ENCODE peak calls at places on chromosomes 7 and 10, in seven cellular contexts. P is PC-3, S is cardiac fibroblast, D is glutamatergic neuron, C is foreskin fibroblast, V is astrocyte, X is H9. T is an unnamed sample.

GRCh38 chr10:119305860-119306513 is 98.6 kb downstream of the GRK5 start:
- DNase-seq in D (no peak), V (peak), C (peak), X (no peak), P (peak), S (peak), T (peak)

GRCh38 chr7:49228447-49228846 is 304.1 kb downstream of the CDC14C start:
- DNase-seq in D (no peak), S (no peak), X (peak), C (no peak), V (no peak), P (no peak), T (no peak)

GRCh38 chr10:13717936-13718772 is 131.4 kb downstream of the PRPF18 start:
- DNase-seq in D (peak), X (peak), C (peak), P (peak), S (peak), V (peak), T (peak)

GRCh38 chr7:23530355-23530754 is 1.4 kb downstream of the TRA2A start:
- DNase-seq in C (peak), X (no peak), S (peak), V (peak), P (peak), D (no peak), T (no peak)

GRCh38 chr10:101066146-101066889 is 4.5 kb downstream of the KAZALD1 start:
- DNase-seq in C (peak), V (no peak), X (peak), P (peak), S (peak), D (peak), T (no peak)

GRCh38 chr7:71486856-71487628 is 355.1 kb downstream of the GALNT17 start:
- DNase-seq in S (peak), V (peak), D (peak), C (peak), X (no peak), P (no peak), T (peak)

GRCh38 chr7:7862393-7862792 is 106.2 kb upstream of the GLCCI1 start:
- DNase-seq in P (peak), S (no peak), V (peak), D (no peak), C (peak), X (no peak), T (no peak)

GRCh38 chr10:23439920-23440875 is 1.3 kb downstream of the OTUD1 start:
- DNase-seq in C (peak), S (peak), D (peak), X (peak), P (peak), V (peak), T (no peak)

GRCh38 chr10:125038637-125039036 is 96.7 kb downstream of the ZRANB1 start:
- DNase-seq in P (peak), X (peak), C (peak), S (no peak), V (no peak), D (no peak), T (no peak)

GRCh38 chr10:73439055-73439454 is 5.7 kb upstream of the MSS51 start:
- DNase-seq in S (peak), V (peak), P (no peak), X (no peak), C (peak), D (no peak), T (no peak)

GRCh38 chr7:112381311-112382091 is 68.8 kb upstream of the IFRD1 start:
- DNase-seq in S (no peak), D (no peak), P (no peak), V (no peak), C (no peak), X (no peak), T (no peak)

GRCh38 chr7:112386619-112387018 is 63.6 kb upstream of the IFRD1 start:
- DNase-seq in P (no peak), S (no peak), C (no peak), V (no peak), X (no peak), D (no peak), T (no peak)

GRCh38 chr7:112383671-112384417 is 66.4 kb upstream of the IFRD1 start:
- DNase-seq in P (peak), S (peak), V (no peak), C (peak), X (peak), D (no peak), T (no peak)
- TF ChIP-seq CTCF in P (peak), S (no peak), V (no peak), C (no peak), X (peak), D (no peak), T (no peak)

DNA sequence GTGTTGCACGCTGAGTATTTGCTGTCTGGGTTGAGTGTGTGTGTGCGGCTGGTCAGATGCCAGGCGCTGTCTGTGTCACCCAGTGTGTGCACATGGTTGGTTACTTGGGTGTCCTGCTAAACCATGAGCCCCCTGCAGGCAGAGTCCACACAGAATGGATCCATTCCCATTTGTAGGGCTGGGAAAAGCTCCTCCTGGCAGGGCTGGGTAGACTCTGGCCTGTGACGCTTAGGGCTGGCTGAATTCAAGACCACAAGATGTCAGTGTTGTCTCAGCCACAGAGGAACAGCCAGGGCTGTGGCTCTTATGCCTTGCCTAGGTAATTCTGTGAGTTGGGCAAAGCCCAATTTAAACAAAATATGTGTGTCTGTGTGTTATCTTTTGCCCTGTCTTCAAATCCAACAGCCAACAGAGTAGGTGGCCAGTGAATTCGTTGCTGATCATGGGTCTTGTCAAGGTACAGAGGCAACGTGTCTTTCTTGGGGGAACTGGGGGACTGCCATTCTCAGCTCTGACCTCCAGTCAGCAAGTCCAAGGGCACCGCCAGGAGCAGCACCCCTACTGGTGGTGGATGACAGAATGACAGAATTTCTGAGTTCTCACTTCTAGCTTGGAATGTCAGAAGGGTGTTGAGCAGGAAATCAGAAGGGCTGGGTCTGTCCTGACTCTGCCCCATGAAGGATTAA is 285.1 kb downstream of the CCSER2 start:
- DNase-seq in C (no peak), X (peak), P (peak), V (peak), D (peak), S (peak), T (no peak)
- TF ChIP-seq CTCF in C (peak), X (peak), P (peak), V (peak), D (peak), S (no peak), T (no peak)

GRCh38 chr10:102392306-102392705 is 3.2 kb upstream of the NFKB2 start:
- DNase-seq in D (no peak), C (no peak), S (no peak), X (no peak), V (no peak), P (no peak), T (no peak)

GRCh38 chr10:102395677-102396197 is at the start of gene NFKB2:
- DNase-seq in V (no peak), X (no peak), S (no peak), C (no peak), P (no peak), D (no peak), T (no peak)

GRCh38 chr10:102394801-102395676 is 466 bp upstream of the NFKB2 start:
- DNase-seq in V (peak), S (peak), D (peak), C (peak), P (peak), X (peak), T (peak)

GRCh38 chr10:102393411-102394078 is 2.0 kb upstream of the NFKB2 start:
- DNase-seq in S (no peak), D (no peak), X (no peak), V (no peak), P (no peak), C (no peak), T (no peak)

DNA sequence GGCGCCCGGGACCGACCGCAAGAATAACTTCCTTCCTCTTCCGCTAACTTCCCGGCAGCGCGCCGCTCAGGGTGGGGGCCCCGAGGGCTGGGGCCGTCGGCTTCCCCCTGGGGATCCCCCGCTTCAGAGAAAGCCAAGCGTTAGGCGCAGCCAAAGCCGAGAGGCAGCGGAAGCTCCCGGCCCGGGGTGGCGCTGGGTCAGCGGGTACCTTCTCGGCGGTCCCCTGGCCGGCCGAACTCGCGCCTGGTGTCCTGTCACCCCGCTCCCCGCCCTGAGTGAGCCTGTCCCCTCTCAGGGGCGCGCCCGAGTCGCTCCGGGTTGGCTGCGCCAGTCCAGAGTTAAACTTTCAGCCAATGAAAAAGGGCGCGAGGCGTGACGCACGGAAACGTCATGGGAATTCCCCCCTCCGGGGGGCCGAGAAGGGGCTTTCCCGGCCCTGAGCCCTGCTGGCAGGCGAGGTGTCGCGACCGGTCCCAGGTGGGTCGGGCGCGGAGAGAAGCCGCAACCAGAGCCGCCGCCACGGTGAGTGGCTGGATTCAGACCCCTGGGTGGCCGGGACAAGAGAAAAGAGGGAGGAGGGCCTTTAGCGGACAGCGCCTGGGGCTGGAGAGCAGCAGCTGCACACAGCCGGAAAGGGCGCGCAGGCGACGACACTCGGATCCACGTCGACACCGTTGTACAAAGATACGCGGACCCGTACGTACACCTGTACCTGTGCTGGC is 1.3 kb upstream of the NFKB2 start:
- DNase-seq in X (peak), V (peak), D (peak), S (peak), C (peak), P (peak), T (peak)
- TF ChIP-seq CTCF in X (peak), V (peak), D (peak), S (peak), C (no peak), P (peak), T (no peak)

GRCh38 chr7:142784096-142784495 is 13.3 kb downstream of the PRSS2 start:
- DNase-seq in P (peak), S (no peak), V (no peak), D (no peak), X (no peak), C (no peak), T (no peak)
- TF ChIP-seq CTCF in P (peak), S (no peak), V (no peak), D (no peak), X (peak), C (no peak), T (peak)

DNA sequence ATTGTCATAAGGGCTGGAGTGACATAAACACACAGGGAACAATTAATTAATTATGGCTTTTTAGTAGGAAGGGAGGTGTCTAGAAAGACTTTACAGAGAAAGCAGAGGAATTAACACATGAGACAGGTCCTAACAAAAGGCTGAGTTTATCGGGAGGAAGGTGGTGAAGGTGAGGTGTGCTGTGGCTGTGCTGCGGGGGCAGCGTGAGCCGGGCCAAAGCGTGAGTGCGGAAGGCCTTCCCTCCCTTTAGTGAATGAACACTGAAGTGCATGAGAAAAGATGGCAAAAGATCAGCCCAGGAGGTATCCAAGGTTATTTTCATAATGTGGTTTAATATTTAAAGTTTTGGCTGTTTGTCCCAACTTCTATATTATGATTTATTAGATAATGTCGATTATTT is 243.4 kb upstream of the PLXNA4 start:
- DNase-seq in V (no peak), P (no peak), X (no peak), S (no peak), D (no peak), C (no peak), T (no peak)
- TF ChIP-seq CTCF in V (no peak), P (no peak), X (no peak), S (no peak), D (no peak), C (no peak), T (no peak)

GRCh38 chr7:150967332-150967731 is 10.8 kb downstream of the KCNH2 start:
- DNase-seq in V (no peak), X (no peak), P (no peak), C (no peak), S (no peak), D (no peak), T (no peak)

GRCh38 chr7:150968056-150968455 is 10.1 kb downstream of the KCNH2 start:
- DNase-seq in D (no peak), P (no peak), S (no peak), V (no peak), C (no peak), X (no peak), T (no peak)

GRCh38 chr7:150965273-150965830 is 12.8 kb downstream of the KCNH2 start:
- DNase-seq in S (no peak), V (no peak), X (no peak), D (peak), P (no peak), C (no peak), T (no peak)

GRCh38 chr7:150964593-150965111 is 13.5 kb downstream of the KCNH2 start:
- DNase-seq in D (peak), V (no peak), C (no peak), S (no peak), P (no peak), X (peak), T (no peak)

DNA sequence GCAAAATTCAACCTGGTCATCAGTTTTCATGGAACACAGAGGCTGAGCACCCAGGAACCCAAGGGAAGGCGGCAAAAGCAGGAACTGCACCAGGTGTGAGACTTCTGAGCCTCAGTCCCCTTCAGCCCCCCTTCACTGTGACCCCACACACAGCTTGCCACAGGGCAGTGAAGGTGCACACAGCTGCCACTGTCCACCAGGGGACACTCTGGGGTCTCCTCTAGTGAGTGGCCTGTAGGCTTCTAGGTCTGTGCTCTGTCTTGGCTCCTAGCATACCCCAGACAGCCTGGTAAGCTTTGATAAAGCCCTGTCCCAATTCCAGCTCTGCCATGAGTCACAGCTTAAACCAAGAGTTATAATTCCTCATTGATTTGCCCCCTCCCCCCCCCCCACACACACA is 12.1 kb downstream of the KCNH2 start:
- DNase-seq in C (no peak), V (no peak), D (peak), X (peak), S (no peak), P (no peak), T (no peak)
- TF ChIP-seq CTCF in C (no peak), V (no peak), D (peak), X (peak), S (no peak), P (peak), T (peak)